ENCODE peak calls at places on chromosomes 6 and 20, in ten cellular contexts. One of them, this sample, is unnamed.

GRCh38 chr6:17707371-17707651 is 586 bp upstream of the NUP153 start:
- DNase-seq in HCT116: no peak
- DNase-seq in fibroblast of lung: no peak
- DNase-seq in hippocampal formation: no peak
- DNase-seq in amygdala: no peak
- DNase-seq in naive thymus-derived CD4-positive, alpha-beta T cell: no peak
- DNase-seq in NCI-H146: no peak
- DNase-seq in activated CD4-positive, alpha-beta T cell treated with anti-CD3 and anti-CD28 coated beads for 1 hour: no peak
- DNase-seq in stimulated activated CD8-positive, alpha-beta memory T cell treated with anti-CD3 and anti-CD28 coated beads, Interleukin-15, amount 100 ng/mL, for 1 hour: no peak
- DNase-seq in activated naive CD4-positive, alpha-beta T cell treated with anti-CD3 and anti-CD28 coated beads, Interleukin-2, amount 50 U/mL, for 16 hours: no peak
- DNase-seq in this sample: no peak

GRCh38 chr20:46807998-46808397 is 86.6 kb upstream of the EYA2 start:
- DNase-seq in HCT116: no peak
- DNase-seq in fibroblast of lung: no peak
- DNase-seq in hippocampal formation: no peak
- DNase-seq in amygdala: no peak
- DNase-seq in naive thymus-derived CD4-positive, alpha-beta T cell: no peak
- DNase-seq in NCI-H146: no peak
- DNase-seq in activated CD4-positive, alpha-beta T cell treated with anti-CD3 and anti-CD28 coated beads for 1 hour: no peak
- DNase-seq in stimulated activated CD8-positive, alpha-beta memory T cell treated with anti-CD3 and anti-CD28 coated beads, Interleukin-15, amount 100 ng/mL, for 1 hour: no peak
- DNase-seq in activated naive CD4-positive, alpha-beta T cell treated with anti-CD3 and anti-CD28 coated beads, Interleukin-2, amount 50 U/mL, for 16 hours: no peak
- DNase-seq in this sample: no peak

GRCh38 chr20:13228771-13229170 is 7.7 kb downstream of the ISM1 start:
- DNase-seq in HCT116: no peak
- DNase-seq in fibroblast of lung: no peak
- DNase-seq in hippocampal formation: no peak
- DNase-seq in amygdala: no peak
- DNase-seq in naive thymus-derived CD4-positive, alpha-beta T cell: no peak
- DNase-seq in NCI-H146: no peak
- DNase-seq in activated CD4-positive, alpha-beta T cell treated with anti-CD3 and anti-CD28 coated beads for 1 hour: no peak
- DNase-seq in stimulated activated CD8-positive, alpha-beta memory T cell treated with anti-CD3 and anti-CD28 coated beads, Interleukin-15, amount 100 ng/mL, for 1 hour: no peak
- DNase-seq in activated naive CD4-positive, alpha-beta T cell treated with anti-CD3 and anti-CD28 coated beads, Interleukin-2, amount 50 U/mL, for 16 hours: no peak
- DNase-seq in this sample: no peak

GRCh38 chr6:7239590-7239948 is 73.4 kb downstream of the SSR1 start:
- DNase-seq in HCT116: no peak
- DNase-seq in fibroblast of lung: no peak
- DNase-seq in hippocampal formation: no peak
- DNase-seq in amygdala: no peak
- DNase-seq in naive thymus-derived CD4-positive, alpha-beta T cell: no peak
- DNase-seq in NCI-H146: no peak
- DNase-seq in activated CD4-positive, alpha-beta T cell treated with anti-CD3 and anti-CD28 coated beads for 1 hour: no peak
- DNase-seq in stimulated activated CD8-positive, alpha-beta memory T cell treated with anti-CD3 and anti-CD28 coated beads, Interleukin-15, amount 100 ng/mL, for 1 hour: no peak
- DNase-seq in activated naive CD4-positive, alpha-beta T cell treated with anti-CD3 and anti-CD28 coated beads, Interleukin-2, amount 50 U/mL, for 16 hours: no peak
- DNase-seq in this sample: no peak

GRCh38 chr20:44370639-44371218 is 15.2 kb downstream of the HNF4A start:
- DNase-seq in HCT116: no peak
- DNase-seq in fibroblast of lung: no peak
- DNase-seq in hippocampal formation: no peak
- DNase-seq in amygdala: no peak
- DNase-seq in naive thymus-derived CD4-positive, alpha-beta T cell: no peak
- DNase-seq in NCI-H146: peak; percentile 60
- DNase-seq in activated CD4-positive, alpha-beta T cell treated with anti-CD3 and anti-CD28 coated beads for 1 hour: no peak
- DNase-seq in stimulated activated CD8-positive, alpha-beta memory T cell treated with anti-CD3 and anti-CD28 coated beads, Interleukin-15, amount 100 ng/mL, for 1 hour: no peak
- DNase-seq in activated naive CD4-positive, alpha-beta T cell treated with anti-CD3 and anti-CD28 coated beads, Interleukin-2, amount 50 U/mL, for 16 hours: no peak
- DNase-seq in this sample: no peak

GRCh38 chr20:3248167-3248992 is 9.4 kb upstream of the SLC4A11 start:
- DNase-seq in HCT116: no peak
- DNase-seq in fibroblast of lung: peak; percentile 34
- DNase-seq in hippocampal formation: no peak
- DNase-seq in amygdala: no peak
- DNase-seq in naive thymus-derived CD4-positive, alpha-beta T cell: no peak
- DNase-seq in NCI-H146: peak; percentile 75
- DNase-seq in activated CD4-positive, alpha-beta T cell treated with anti-CD3 and anti-CD28 coated beads for 1 hour: no peak
- DNase-seq in stimulated activated CD8-positive, alpha-beta memory T cell treated with anti-CD3 and anti-CD28 coated beads, Interleukin-15, amount 100 ng/mL, for 1 hour: no peak
- DNase-seq in activated naive CD4-positive, alpha-beta T cell treated with anti-CD3 and anti-CD28 coated beads, Interleukin-2, amount 50 U/mL, for 16 hours: no peak
- DNase-seq in this sample: no peak

GRCh38 chr6:73242001-73242400 is 16.7 kb upstream of the KHDC1L start:
- DNase-seq in HCT116: no peak
- DNase-seq in fibroblast of lung: no peak
- DNase-seq in hippocampal formation: no peak
- DNase-seq in amygdala: no peak
- DNase-seq in naive thymus-derived CD4-positive, alpha-beta T cell: no peak
- DNase-seq in NCI-H146: no peak
- DNase-seq in activated CD4-positive, alpha-beta T cell treated with anti-CD3 and anti-CD28 coated beads for 1 hour: no peak
- DNase-seq in stimulated activated CD8-positive, alpha-beta memory T cell treated with anti-CD3 and anti-CD28 coated beads, Interleukin-15, amount 100 ng/mL, for 1 hour: no peak
- DNase-seq in activated naive CD4-positive, alpha-beta T cell treated with anti-CD3 and anti-CD28 coated beads, Interleukin-2, amount 50 U/mL, for 16 hours: no peak
- DNase-seq in this sample: no peak

GRCh38 chr6:1388927-1389790 is at the start of gene FOXF2:
- DNase-seq in HCT116: no peak
- DNase-seq in fibroblast of lung: no peak
- DNase-seq in hippocampal formation: no peak
- DNase-seq in amygdala: no peak
- DNase-seq in naive thymus-derived CD4-positive, alpha-beta T cell: peak; percentile 26
- DNase-seq in NCI-H146: no peak
- DNase-seq in activated CD4-positive, alpha-beta T cell treated with anti-CD3 and anti-CD28 coated beads for 1 hour: no peak
- DNase-seq in stimulated activated CD8-positive, alpha-beta memory T cell treated with anti-CD3 and anti-CD28 coated beads, Interleukin-15, amount 100 ng/mL, for 1 hour: no peak
- DNase-seq in activated naive CD4-positive, alpha-beta T cell treated with anti-CD3 and anti-CD28 coated beads, Interleukin-2, amount 50 U/mL, for 16 hours: no peak
- DNase-seq in this sample: no peak

GRCh38 chr20:57751411-57751810 is 41.6 kb upstream of the PMEPA1 start:
- DNase-seq in HCT116: no peak
- DNase-seq in fibroblast of lung: no peak
- DNase-seq in hippocampal formation: no peak
- DNase-seq in amygdala: no peak
- DNase-seq in naive thymus-derived CD4-positive, alpha-beta T cell: no peak
- DNase-seq in NCI-H146: no peak
- DNase-seq in activated CD4-positive, alpha-beta T cell treated with anti-CD3 and anti-CD28 coated beads for 1 hour: no peak
- DNase-seq in stimulated activated CD8-positive, alpha-beta memory T cell treated with anti-CD3 and anti-CD28 coated beads, Interleukin-15, amount 100 ng/mL, for 1 hour: no peak
- DNase-seq in activated naive CD4-positive, alpha-beta T cell treated with anti-CD3 and anti-CD28 coated beads, Interleukin-2, amount 50 U/mL, for 16 hours: no peak
- DNase-seq in this sample: no peak

GRCh38 chr6:158080849-158081656 is 87.0 kb downstream of the SERAC1 start:
- DNase-seq in HCT116: no peak
- DNase-seq in fibroblast of lung: no peak
- DNase-seq in hippocampal formation: no peak
- DNase-seq in amygdala: no peak
- DNase-seq in naive thymus-derived CD4-positive, alpha-beta T cell: no peak
- DNase-seq in NCI-H146: no peak
- DNase-seq in activated CD4-positive, alpha-beta T cell treated with anti-CD3 and anti-CD28 coated beads for 1 hour: no peak
- DNase-seq in stimulated activated CD8-positive, alpha-beta memory T cell treated with anti-CD3 and anti-CD28 coated beads, Interleukin-15, amount 100 ng/mL, for 1 hour: no peak
- DNase-seq in activated naive CD4-positive, alpha-beta T cell treated with anti-CD3 and anti-CD28 coated beads, Interleukin-2, amount 50 U/mL, for 16 hours: no peak
- DNase-seq in this sample: no peak

GRCh38 chr6:143531720-143532504 is 20.4 kb upstream of the FUCA2 start:
- DNase-seq in HCT116: no peak
- DNase-seq in fibroblast of lung: no peak
- DNase-seq in hippocampal formation: no peak
- DNase-seq in amygdala: no peak
- DNase-seq in naive thymus-derived CD4-positive, alpha-beta T cell: no peak
- DNase-seq in NCI-H146: no peak
- DNase-seq in activated CD4-positive, alpha-beta T cell treated with anti-CD3 and anti-CD28 coated beads for 1 hour: no peak
- DNase-seq in stimulated activated CD8-positive, alpha-beta memory T cell treated with anti-CD3 and anti-CD28 coated beads, Interleukin-15, amount 100 ng/mL, for 1 hour: no peak
- DNase-seq in activated naive CD4-positive, alpha-beta T cell treated with anti-CD3 and anti-CD28 coated beads, Interleukin-2, amount 50 U/mL, for 16 hours: no peak
- DNase-seq in this sample: no peak

GRCh38 chr20:45111285-45111684 is 3.7 kb downstream of the WFDC5 start:
- DNase-seq in HCT116: no peak
- DNase-seq in fibroblast of lung: no peak
- DNase-seq in hippocampal formation: no peak
- DNase-seq in amygdala: no peak
- DNase-seq in naive thymus-derived CD4-positive, alpha-beta T cell: no peak
- DNase-seq in NCI-H146: no peak
- DNase-seq in activated CD4-positive, alpha-beta T cell treated with anti-CD3 and anti-CD28 coated beads for 1 hour: no peak
- DNase-seq in stimulated activated CD8-positive, alpha-beta memory T cell treated with anti-CD3 and anti-CD28 coated beads, Interleukin-15, amount 100 ng/mL, for 1 hour: no peak
- DNase-seq in activated naive CD4-positive, alpha-beta T cell treated with anti-CD3 and anti-CD28 coated beads, Interleukin-2, amount 50 U/mL, for 16 hours: no peak
- DNase-seq in this sample: no peak

GRCh38 chr6:1612902-1613301 is 3.2 kb downstream of the FOXC1 start:
- DNase-seq in HCT116: no peak
- DNase-seq in fibroblast of lung: peak; percentile 75
- DNase-seq in hippocampal formation: no peak
- DNase-seq in amygdala: no peak
- DNase-seq in naive thymus-derived CD4-positive, alpha-beta T cell: no peak
- DNase-seq in NCI-H146: no peak
- DNase-seq in activated CD4-positive, alpha-beta T cell treated with anti-CD3 and anti-CD28 coated beads for 1 hour: no peak
- DNase-seq in stimulated activated CD8-positive, alpha-beta memory T cell treated with anti-CD3 and anti-CD28 coated beads, Interleukin-15, amount 100 ng/mL, for 1 hour: no peak
- DNase-seq in activated naive CD4-positive, alpha-beta T cell treated with anti-CD3 and anti-CD28 coated beads, Interleukin-2, amount 50 U/mL, for 16 hours: no peak
- DNase-seq in this sample: no peak

This sample was measured in NCI-H1694 treated with DMSO at 0.1 percent for 48 hours.